ENCODE peak calls at places on chromosomes 5 and 9, in six cellular contexts. A, D, V, M, E and B are unnamed samples.

GRCh38 chr9:108565651-108566378 is 290.0 kb downstream of the ACTL7B start:
- DNase-seq in A (peak), D (peak), V (peak), M (peak), E (peak), B (peak)

GRCh38 chr9:11933926-11934325 is 759.3 kb upstream of the TYRP1 start:
- DNase-seq in A (no peak), D (no peak), V (no peak), M (no peak), E (no peak), B (no peak)

GRCh38 chr5:173328896-173329369 is 719 bp upstream of the STC2 start:
- DNase-seq in A (peak), D (peak), V (peak), M (peak), E (no peak), B (no peak)

GRCh38 chr9:33446507-33447403 is 638 bp downstream of the AQP3 start:
- DNase-seq in A (no peak), D (peak), V (peak), M (peak), E (no peak), B (peak)

GRCh38 chr5:17732351-17732923 is 98.2 kb downstream of the TAF11L14 start:
- DNase-seq in A (no peak), D (no peak), V (no peak), M (no peak), E (no peak), B (no peak)

GRCh38 chr5:150186137-150186536 is 3.7 kb upstream of the SLC6A7 start:
- DNase-seq in A (peak), D (peak), V (no peak), M (no peak), E (no peak), B (no peak)

GRCh38 chr9:34400275-34400674 is 23.6 kb upstream of the MYORG start:
- DNase-seq in A (peak), D (no peak), V (no peak), M (no peak), E (no peak), B (no peak)

GRCh38 chr5:27592231-27592630 is 553.8 kb upstream of the CDH9 start:
- DNase-seq in A (no peak), D (no peak), V (no peak), M (no peak), E (no peak), B (no peak)

GRCh38 chr5:116358911-116359418 is 215.7 kb downstream of the SEMA6A start:
- DNase-seq in A (no peak), D (no peak), V (no peak), M (no peak), E (no peak), B (peak)

GRCh38 chr5:80153586-80154126 is 102.2 kb downstream of the SERINC5 start:
- DNase-seq in A (no peak), D (peak), V (no peak), M (no peak), E (no peak), B (no peak)

GRCh38 chr9:110623462-110624025 is 44.0 kb upstream of the SVEP1 start:
- DNase-seq in A (no peak), D (peak), V (peak), M (peak), E (no peak), B (peak)

GRCh38 chr9:99474186-99474585 is 252.1 kb downstream of the SEC61B start:
- DNase-seq in A (no peak), D (no peak), V (no peak), M (no peak), E (no peak), B (no peak)

GRCh38 chr5:146490089-146490843 is 25.7 kb downstream of the GPR151 start:
- DNase-seq in A (no peak), D (no peak), V (no peak), M (peak), E (no peak), B (no peak)

GRCh38 chr5:91058155-91058554 is 325.0 kb downstream of the ARRDC3 start:
- DNase-seq in A (no peak), D (no peak), V (no peak), M (no peak), E (no peak), B (no peak)

GRCh38 chr9:123408313-123409266 is 52.6 kb downstream of the CRB2 start:
- DNase-seq in A (no peak), D (no peak), V (no peak), M (no peak), E (no peak), B (no peak)

GRCh38 chr5:177966839-177967167 is 29.2 kb downstream of the PROP1 start:
- DNase-seq in A (no peak), D (no peak), V (no peak), M (no peak), E (no peak), B (no peak)

GRCh38 chr9:94166237-94167054 is 82.2 kb downstream of the PTPDC1 start:
- DNase-seq in A (peak), D (peak), V (peak), M (peak), E (peak), B (peak)

GRCh38 chr5:86968311-86968753 is 299.4 kb upstream of the RASA1 start:
- DNase-seq in A (no peak), D (peak), V (peak), M (peak), E (no peak), B (peak)

GRCh38 chr9:73230257-73230656 is 78.6 kb downstream of the ANXA1 start:
- DNase-seq in A (no peak), D (no peak), V (no peak), M (no peak), E (no peak), B (no peak)

GRCh38 chr5:52776116-52776515 is 11.6 kb upstream of the ITGA1 start:
- DNase-seq in A (no peak), D (no peak), V (no peak), M (no peak), E (no peak), B (no peak)

GRCh38 chr9:35499029-35499700 is 9.3 kb downstream of the RUSC2 start:
- DNase-seq in A (no peak), D (no peak), V (no peak), M (peak), E (no peak), B (no peak)

GRCh38 chr9:16825364-16825763 is 45.1 kb downstream of the BNC2 start:
- DNase-seq in A (no peak), D (no peak), V (no peak), M (no peak), E (no peak), B (no peak)

GRCh38 chr5:10832421-10832820 is 71.4 kb upstream of the DAP start:
- DNase-seq in A (no peak), D (no peak), V (no peak), M (no peak), E (no peak), B (no peak)

GRCh38 chr5:127340606-127341005 is 50.0 kb downstream of the MEGF10 start:
- DNase-seq in A (no peak), D (no peak), V (no peak), M (no peak), E (no peak), B (no peak)

GRCh38 chr5:159913048-159913447 is 3.2 kb upstream of the ADRA1B start:
- DNase-seq in A (no peak), D (no peak), V (peak), M (peak), E (no peak), B (no peak)
- TF ChIP-seq JUN in A (no peak), D (no peak), V (peak), M (no peak), E (no peak), B (no peak)

GRCh38 chr5:464446-464842 is 21.5 kb downstream of the EXOC3 start:
- DNase-seq in A (peak), D (no peak), V (no peak), M (no peak), E (no peak), B (no peak)

GRCh38 chr5:463952-464351 is 21.0 kb downstream of the EXOC3 start:
- DNase-seq in A (peak), D (no peak), V (no peak), M (no peak), E (no peak), B (no peak)

GRCh38 chr5:464843-465590 is 22.0 kb downstream of the EXOC3 start:
- DNase-seq in A (peak), D (no peak), V (no peak), M (no peak), E (no peak), B (no peak)

GRCh38 chr5:466661-467310 is 23.8 kb downstream of the EXOC3 start:
- DNase-seq in A (peak), D (no peak), V (no peak), M (no peak), E (no peak), B (no peak)

GRCh38 chr5:465591-466403 is 22.8 kb downstream of the EXOC3 start:
- DNase-seq in A (peak), D (no peak), V (no peak), M (no peak), E (no peak), B (no peak)
- TF ChIP-seq JUN in A (no peak), D (no peak), V (no peak), M (no peak), E (no peak), B (no peak)

GRCh38 chr9:135136991-135137390 is 49.5 kb downstream of the OLFM1 start:
- DNase-seq in A (no peak), D (no peak), V (no peak), M (no peak), E (no peak), B (no peak)

GRCh38 chr9:135136481-135136880 is 49.0 kb downstream of the OLFM1 start:
- DNase-seq in A (no peak), D (no peak), V (no peak), M (no peak), E (no peak), B (no peak)

GRCh38 chr9:135135927-135136311 is 48.5 kb downstream of the OLFM1 start:
- DNase-seq in A (no peak), D (no peak), V (no peak), M (no peak), E (no peak), B (no peak)

GRCh38 chr9:135134253-135135028 is 47.0 kb downstream of the OLFM1 start:
- DNase-seq in A (no peak), D (no peak), V (no peak), M (no peak), E (no peak), B (no peak)

DNA sequence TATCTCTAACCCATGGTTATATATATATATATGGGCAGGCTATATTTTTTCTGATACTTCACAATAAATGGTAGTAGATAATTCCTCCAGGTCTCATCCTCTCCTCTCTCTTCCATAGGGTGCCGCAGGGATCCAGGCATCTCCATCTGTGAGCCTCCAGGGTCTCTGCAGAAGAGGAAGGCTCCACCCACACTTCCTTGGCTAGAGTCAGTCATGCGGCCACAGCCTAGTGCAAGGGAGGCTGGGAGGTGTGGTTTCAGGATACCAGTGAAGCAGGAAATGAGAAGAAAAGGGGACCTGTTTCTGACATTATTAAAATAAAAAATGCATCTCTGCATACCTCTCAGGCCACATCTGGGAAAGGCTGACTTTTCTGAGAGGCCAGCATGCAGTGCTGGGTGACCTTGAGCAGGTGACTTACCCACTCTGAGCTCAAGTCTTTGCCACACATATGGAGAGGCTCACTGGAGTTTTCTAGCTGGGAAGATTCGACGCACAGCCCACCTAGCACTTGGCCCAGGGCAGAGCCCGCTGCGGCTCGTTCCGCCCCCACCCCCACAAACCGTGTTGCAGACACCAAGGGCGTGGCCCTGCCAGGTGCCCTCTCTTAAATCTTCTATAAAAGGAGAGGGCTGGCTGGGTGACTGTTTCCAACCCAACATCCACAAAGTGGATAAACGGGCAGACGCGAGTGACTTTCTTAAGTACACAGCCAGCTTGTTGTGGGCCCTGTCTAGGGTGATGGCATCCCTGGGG is 47.9 kb downstream of the OLFM1 start:
- DNase-seq in A (no peak), D (no peak), V (no peak), M (no peak), E (no peak), B (no peak)
- TF ChIP-seq JUN in A (no peak), D (no peak), V (no peak), M (no peak), E (no peak), B (no peak)

GRCh38 chr5:170220196-170220595 is 12.6 kb upstream of the C5orf58 start:
- DNase-seq in A (no peak), D (no peak), V (no peak), M (no peak), E (no peak), B (no peak)

GRCh38 chr5:170219615-170220014 is 13.2 kb upstream of the C5orf58 start:
- DNase-seq in A (no peak), D (no peak), V (peak), M (peak), E (no peak), B (no peak)

GRCh38 chr5:170211575-170212334 is 21.0 kb upstream of the C5orf58 start:
- DNase-seq in A (no peak), D (no peak), V (peak), M (no peak), E (no peak), B (no peak)

GRCh38 chr5:170218730-170219129 is 14.1 kb upstream of the C5orf58 start:
- DNase-seq in A (no peak), D (no peak), V (no peak), M (peak), E (no peak), B (no peak)

GRCh38 chr5:170216262-170216864 is 16.4 kb upstream of the C5orf58 start:
- DNase-seq in A (peak), D (peak), V (peak), M (peak), E (no peak), B (peak)
- TF ChIP-seq JUN in A (no peak), D (no peak), V (no peak), M (no peak), E (no peak), B (no peak)

GRCh38 chr9:129109952-129110739 is 447 bp downstream of the CRAT start:
- DNase-seq in A (no peak), D (peak), V (peak), M (no peak), E (no peak), B (peak)

GRCh38 chr9:129111143-129111761 is at the start of gene PTPA:
- DNase-seq in A (peak), D (peak), V (peak), M (peak), E (peak), B (peak)

GRCh38 chr9:129110740-129111142 is at the start of gene CRAT:
- DNase-seq in A (peak), D (peak), V (peak), M (peak), E (peak), B (peak)

GRCh38 chr9:129111762-129112151 is 542 bp downstream of the PTPA start:
- DNase-seq in A (peak), D (peak), V (peak), M (peak), E (no peak), B (peak)

DNA sequence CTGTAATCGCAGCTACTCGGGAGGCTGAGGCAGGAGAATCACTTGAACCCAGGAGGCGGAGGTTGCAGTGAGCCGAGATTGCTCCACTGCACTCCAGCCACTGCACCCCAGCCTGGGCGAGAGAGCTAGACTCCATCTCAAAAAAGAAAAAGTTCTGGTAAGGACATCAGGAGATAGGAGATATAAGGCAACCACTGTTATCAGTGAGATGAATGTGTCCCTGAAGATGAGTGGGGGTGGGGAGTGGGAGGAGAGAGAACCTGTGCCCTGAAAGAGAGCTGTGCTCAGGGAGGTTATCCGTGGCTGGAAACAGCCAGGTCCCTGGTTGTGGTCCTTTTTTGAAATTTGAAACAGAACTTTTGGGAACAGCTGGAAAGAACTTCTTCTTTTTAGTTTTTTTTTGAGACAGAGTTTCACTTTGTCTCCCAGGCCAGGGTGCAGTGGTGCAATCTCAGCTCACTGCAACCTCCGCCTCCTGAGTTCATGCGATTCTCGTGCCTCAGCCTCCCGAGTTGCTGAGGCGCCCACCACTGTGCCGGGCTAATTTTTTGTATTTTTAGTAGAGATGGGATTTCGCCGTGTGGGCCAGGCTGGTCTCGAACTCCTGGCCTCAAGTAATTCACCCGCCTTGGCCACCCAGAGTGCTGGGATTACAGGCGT is 2.6 kb downstream of the PTPA start:
- DNase-seq in A (no peak), D (no peak), V (no peak), M (no peak), E (no peak), B (peak)
- TF ChIP-seq JUN in A (no peak), D (no peak), V (no peak), M (no peak), E (no peak), B (no peak)

GRCh38 chr9:69085523-69086283 is 50.2 kb downstream of the FXN start:
- DNase-seq in A (no peak), D (peak), V (no peak), M (peak), E (no peak), B (no peak)
- TF ChIP-seq JUN in A (no peak), D (no peak), V (no peak), M (no peak), E (no peak), B (no peak)

GRCh38 chr9:18012170-18012569 is 433.3 kb downstream of the SH3GL2 start:
- DNase-seq in A (no peak), D (no peak), V (no peak), M (no peak), E (no peak), B (no peak)

GRCh38 chr9:18006591-18006990 is 427.7 kb downstream of the SH3GL2 start:
- DNase-seq in A (no peak), D (no peak), V (no peak), M (no peak), E (no peak), B (no peak)

GRCh38 chr9:18014556-18014955 is 435.7 kb downstream of the SH3GL2 start:
- DNase-seq in A (no peak), D (no peak), V (no peak), M (no peak), E (no peak), B (no peak)

GRCh38 chr9:18010492-18010891 is 431.6 kb downstream of the SH3GL2 start:
- DNase-seq in A (no peak), D (no peak), V (no peak), M (no peak), E (no peak), B (no peak)

GRCh38 chr9:18009902-18010301 is 431.0 kb downstream of the SH3GL2 start:
- DNase-seq in A (no peak), D (no peak), V (no peak), M (no peak), E (no peak), B (no peak)
- TF ChIP-seq JUN in A (no peak), D (no peak), V (no peak), M (no peak), E (no peak), B (no peak)

GRCh38 chr5:119328753-119329602 is 26.8 kb upstream of the TNFAIP8 start:
- DNase-seq in A (no peak), D (no peak), V (no peak), M (no peak), E (no peak), B (no peak)

GRCh38 chr5:119324842-119325241 is 31.0 kb upstream of the TNFAIP8 start:
- DNase-seq in A (no peak), D (no peak), V (no peak), M (no peak), E (no peak), B (no peak)

GRCh38 chr5:119329701-119330100 is 26.1 kb upstream of the TNFAIP8 start:
- DNase-seq in A (no peak), D (no peak), V (no peak), M (no peak), E (no peak), B (no peak)

GRCh38 chr5:119323630-119324000 is 32.2 kb upstream of the TNFAIP8 start:
- DNase-seq in A (no peak), D (no peak), V (peak), M (peak), E (no peak), B (no peak)

GRCh38 chr5:119327018-119327417 is 28.8 kb upstream of the TNFAIP8 start:
- DNase-seq in A (no peak), D (no peak), V (no peak), M (no peak), E (no peak), B (peak)
- TF ChIP-seq JUN in A (no peak), D (no peak), V (no peak), M (no peak), E (no peak), B (no peak)

GRCh38 chr5:78716221-78716620 is 67.6 kb upstream of the LHFPL2 start:
- DNase-seq in A (no peak), D (no peak), V (peak), M (no peak), E (no peak), B (no peak)
- TF ChIP-seq JUN in A (no peak), D (no peak), V (no peak), M (no peak), E (no peak), B (no peak)

DNA sequence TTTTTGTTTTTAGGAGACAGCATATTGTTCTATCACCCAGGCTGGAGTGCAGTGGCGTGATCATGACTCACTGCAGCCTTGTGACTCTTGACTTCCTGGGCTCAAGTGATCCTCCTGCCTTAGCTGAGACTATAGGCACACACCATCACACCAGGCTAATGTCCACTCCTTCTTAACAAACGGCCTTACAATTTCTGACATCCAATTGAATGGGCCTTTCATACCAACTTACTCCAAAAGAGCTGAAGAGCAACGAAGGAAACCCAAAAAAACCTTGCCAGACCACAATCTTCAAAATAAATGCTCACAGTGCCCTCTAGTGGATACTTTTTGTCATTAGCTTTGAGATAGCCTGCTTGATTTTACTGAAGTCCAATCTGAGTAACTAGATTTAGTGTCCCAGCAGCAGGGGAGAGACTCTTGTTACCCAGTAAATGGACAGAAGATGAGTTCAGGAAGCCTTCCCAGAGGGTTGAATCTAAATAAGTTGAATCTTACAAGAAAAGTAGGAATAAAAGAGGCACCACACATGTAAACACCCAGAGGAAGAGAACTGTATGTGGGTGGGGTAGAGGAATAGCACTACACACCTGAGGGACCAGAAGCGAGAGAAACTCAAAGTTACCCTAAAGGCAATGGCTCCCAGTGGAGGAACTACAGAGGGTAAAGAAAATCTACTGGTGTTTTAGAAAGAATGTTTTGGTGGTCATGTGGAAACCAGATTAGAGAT is 9.3 kb downstream of the ZNF622 start:
- DNase-seq in A (no peak), D (peak), V (peak), M (peak), E (no peak), B (peak)
- TF ChIP-seq JUN in A (no peak), D (no peak), V (no peak), M (peak), E (no peak), B (no peak)